ENCODE peak calls at places on chromosomes 3 and 15, in five cellular contexts. One of them, this sample, is unnamed.

GRCh38 chr3:117059054-117059989 is 349.7 kb downstream of the TUSC7 start:
- DNase-seq in PC-9: no peak
- DNase-seq in endothelial cell: no peak
- DNase-seq in EL: peak
- DNase-seq in GM12865: peak
- DNase-seq in this sample: peak

GRCh38 chr3:10467904-10468610 is 37.3 kb downstream of the ATP2B2 start:
- DNase-seq in GM12865: no peak
- DNase-seq in EL: no peak
- DNase-seq in endothelial cell: no peak
- DNase-seq in PC-9: no peak
- DNase-seq in this sample: no peak

GRCh38 chr15:101358895-101359294 is 63.8 kb upstream of the SNRPA1 start:
- DNase-seq in EL: peak
- DNase-seq in PC-9: peak
- DNase-seq in GM12865: no peak
- DNase-seq in endothelial cell: no peak
- DNase-seq in this sample: no peak

GRCh38 chr15:26841514-26841913 is 25.3 kb upstream of the GABRA5 start:
- DNase-seq in PC-9: no peak
- DNase-seq in endothelial cell: no peak
- DNase-seq in EL: no peak
- DNase-seq in GM12865: no peak
- DNase-seq in this sample: no peak

GRCh38 chr3:32780735-32781210 is 37.0 kb upstream of the TRIM71 start:
- DNase-seq in endothelial cell: peak
- DNase-seq in PC-9: peak
- DNase-seq in GM12865: peak
- DNase-seq in EL: peak
- DNase-seq in this sample: peak

GRCh38 chr3:150411106-150411460 is 3.0 kb downstream of the TSC22D2 start:
- DNase-seq in endothelial cell: no peak
- DNase-seq in PC-9: no peak
- DNase-seq in GM12865: no peak
- DNase-seq in EL: no peak
- DNase-seq in this sample: no peak

GRCh38 chr3:55857635-55858034 is 370.5 kb upstream of the WNT5A start:
- DNase-seq in PC-9: no peak
- DNase-seq in EL: no peak
- DNase-seq in GM12865: no peak
- DNase-seq in endothelial cell: no peak
- DNase-seq in this sample: no peak

GRCh38 chr3:48320994-48321393 is 12.5 kb downstream of the SPINK8 start:
- DNase-seq in EL: no peak
- DNase-seq in PC-9: no peak
- DNase-seq in GM12865: no peak
- DNase-seq in endothelial cell: no peak
- DNase-seq in this sample: no peak

GRCh38 chr3:42659451-42660130 is 6.1 kb downstream of the ZBTB47 start:
- DNase-seq in GM12865: no peak
- DNase-seq in PC-9: no peak
- DNase-seq in endothelial cell: no peak
- DNase-seq in EL: no peak
- DNase-seq in this sample: no peak

GRCh38 chr15:96343529-96344072 is 13.1 kb downstream of the NR2F2 start:
- DNase-seq in endothelial cell: no peak
- DNase-seq in PC-9: no peak
- DNase-seq in GM12865: no peak
- DNase-seq in EL: no peak
- DNase-seq in this sample: no peak

GRCh38 chr15:89164712-89165211 is 56.6 kb downstream of the RLBP1 start:
- DNase-seq in GM12865: no peak
- DNase-seq in PC-9: no peak
- DNase-seq in endothelial cell: no peak
- DNase-seq in EL: no peak
- DNase-seq in this sample: no peak

GRCh38 chr3:7875858-7876442 is 625.7 kb upstream of the LMCD1 start:
- DNase-seq in endothelial cell: no peak
- DNase-seq in EL: no peak
- DNase-seq in PC-9: peak
- DNase-seq in GM12865: no peak
- DNase-seq in this sample: no peak

GRCh38 chr3:173988912-173989311 is 591.4 kb downstream of the NLGN1 start:
- DNase-seq in GM12865: no peak
- DNase-seq in EL: no peak
- DNase-seq in endothelial cell: no peak
- DNase-seq in PC-9: no peak
- DNase-seq in this sample: no peak

GRCh38 chr3:14431556-14431927 is 29.1 kb downstream of the SLC6A6 start:
- DNase-seq in GM12865: peak
- DNase-seq in PC-9: no peak
- DNase-seq in EL: no peak
- DNase-seq in endothelial cell: no peak
- DNase-seq in this sample: peak

GRCh38 chr3:18987862-18988447 is 160.4 kb upstream of the KCNH8 start:
- DNase-seq in PC-9: no peak
- DNase-seq in GM12865: no peak
- DNase-seq in endothelial cell: no peak
- DNase-seq in EL: no peak
- DNase-seq in this sample: no peak

GRCh38 chr3:59675495-59675894 is 625.7 kb upstream of the CFAP20DC start:
- DNase-seq in PC-9: no peak
- DNase-seq in EL: no peak
- DNase-seq in GM12865: no peak
- DNase-seq in endothelial cell: no peak
- DNase-seq in this sample: no peak

GRCh38 chr3:147415819-147416218 is 6.7 kb downstream of the ZIC1 start:
- DNase-seq in GM12865: no peak
- DNase-seq in EL: no peak
- DNase-seq in PC-9: no peak
- DNase-seq in endothelial cell: no peak
- DNase-seq in this sample: no peak

GRCh38 chr3:109050591-109051167 is 67.3 kb downstream of the MORC1 start:
- DNase-seq in PC-9: peak
- DNase-seq in EL: peak
- DNase-seq in endothelial cell: no peak
- DNase-seq in GM12865: peak
- DNase-seq in this sample: peak

GRCh38 chr3:112740800-112741199 is 99.9 kb upstream of the CCDC80 start:
- DNase-seq in endothelial cell: no peak
- DNase-seq in GM12865: no peak
- DNase-seq in EL: no peak
- DNase-seq in PC-9: no peak
- DNase-seq in this sample: no peak

GRCh38 chr3:65126527-65127440 is 439.0 kb upstream of the ADAMTS9 start:
- DNase-seq in PC-9: peak
- DNase-seq in GM12865: no peak
- DNase-seq in endothelial cell: no peak
- DNase-seq in EL: peak
- DNase-seq in this sample: no peak

This sample was measured in K562.